ENCODE peak calls at places on chromosomes 6 and 20, in seven cellular contexts. M is neural progenitor cell, T is fibroblast of lung, Z is IMR-90, S is hepatocyte, Q is MM.1S, H is keratinocyte. X is an unnamed sample.

GRCh38 chr6:159117031-159117430 is 52.2 kb upstream of the FNDC1 start:
- DNase-seq in Z (peak; percentile 28), Q (no peak), T (peak; percentile 13), S (no peak), H (no peak), M (no peak), X (peak; percentile 21)

GRCh38 chr6:168303982-168304751 is 15.4 kb downstream of the DACT2 start:
- DNase-seq in Z (no peak), S (no peak), T (no peak), M (no peak), H (no peak), Q (no peak), X (no peak)

GRCh38 chr20:5180421-5180820 is 53.6 kb downstream of the CDS2 start:
- DNase-seq in M (no peak), Z (no peak), S (no peak), T (no peak), Q (no peak), H (no peak), X (no peak)

GRCh38 chr20:37907677-37908397 is 4.9 kb downstream of the VSTM2L start:
- DNase-seq in H (no peak), Z (peak; percentile 42), S (no peak), T (peak; percentile 92), Q (no peak), M (peak; percentile 85), X (peak; percentile 93)

GRCh38 chr6:91781946-91782345 is 1195.1 kb upstream of the MAP3K7 start:
- DNase-seq in Z (no peak), Q (no peak), M (no peak), T (no peak), S (no peak), H (no peak), X (no peak)

GRCh38 chr6:35089935-35090505 is 51.1 kb downstream of the TCP11 start:
- DNase-seq in S (peak; percentile 32), T (peak; percentile 94), Z (peak; percentile 83), M (no peak), H (no peak), Q (no peak), X (no peak)

GRCh38 chr20:51659491-51660050 is 108.6 kb downstream of the ATP9A start:
- DNase-seq in Z (no peak), M (no peak), S (no peak), H (no peak), T (no peak), Q (no peak), X (no peak)

GRCh38 chr6:109373762-109374161 is 8.5 kb downstream of the CD164 start:
- DNase-seq in M (no peak), Q (no peak), T (no peak), S (no peak), H (no peak), Z (no peak), X (no peak)

GRCh38 chr6:106973841-106974336 is 640 bp downstream of the CD24 start:
- DNase-seq in S (peak; percentile 50), H (no peak), Z (no peak), Q (no peak), T (peak; percentile 19), M (peak; percentile 80), X (peak; percentile 30)

GRCh38 chr6:33812669-33813068 is 8.9 kb upstream of the MLN start:
- DNase-seq in M (peak; percentile 94), Z (peak; percentile 55), H (no peak), S (peak; percentile 85), Q (peak; percentile 43), T (peak; percentile 43), X (peak; percentile 68)

GRCh38 chr6:52227495-52227894 is 16.8 kb downstream of the IL17F start:
- DNase-seq in Q (peak; percentile 86), Z (peak; percentile 1), H (no peak), M (no peak), S (no peak), T (no peak), X (no peak)

GRCh38 chr20:17762873-17763557 is 63.2 kb downstream of the BANF2 start:
- DNase-seq in M (no peak), T (no peak), S (no peak), Z (no peak), H (no peak), Q (no peak), X (peak; percentile 45)

GRCh38 chr20:5557123-5557522 is 193.1 kb upstream of the SHLD1 start:
- DNase-seq in S (peak; percentile 57), M (peak; percentile 61), Z (peak; percentile 47), Q (peak; percentile 51), T (peak; percentile 17), H (peak; percentile 2), X (peak; percentile 66)

GRCh38 chr20:22700387-22700786 is 116.0 kb upstream of the FOXA2 start:
- DNase-seq in S (no peak), M (no peak), H (no peak), Q (no peak), Z (no peak), T (no peak), X (peak; percentile 14)

GRCh38 chr6:56380476-56380875 is 133.1 kb upstream of the COL21A1 start:
- DNase-seq in T (no peak), H (no peak), S (no peak), Q (no peak), M (no peak), Z (no peak), X (no peak)

GRCh38 chr6:150001295-150001990 is 23.9 kb downstream of the RAET1L start:
- DNase-seq in M (no peak), Q (no peak), S (no peak), T (no peak), H (no peak), Z (no peak), X (no peak)

GRCh38 chr6:53725791-53726575 is 60.4 kb upstream of the KLHL31 start:
- DNase-seq in H (no peak), Q (peak; percentile 77), S (peak; percentile 87), M (peak; percentile 87), T (peak; percentile 53), Z (peak; percentile 69), X (peak; percentile 83)

GRCh38 chr6:77763124-77763523 is 110.3 kb downstream of the MEI4 start:
- DNase-seq in M (no peak), Z (no peak), H (no peak), Q (no peak), T (no peak), S (no peak), X (no peak)

GRCh38 chr6:119129968-119130484 is 51.6 kb upstream of the FAM184A start:
- DNase-seq in H (no peak), Z (peak; percentile 76), S (no peak), M (no peak), T (peak; percentile 77), Q (no peak), X (peak; percentile 86)

GRCh38 chr20:33719277-33719988 is 677 bp downstream of the PXMP4 start:
- DNase-seq in H (no peak), Z (no peak), Q (no peak), M (no peak), S (no peak), T (no peak), X (no peak)

GRCh38 chr6:100553243-100553642 is 88.5 kb upstream of the SIM1 start:
- DNase-seq in Q (no peak), Z (no peak), M (no peak), H (no peak), S (no peak), T (no peak), X (no peak)

GRCh38 chr6:135867332-135867731 is 15.8 kb downstream of the PDE7B start:
- DNase-seq in M (no peak), Z (no peak), T (no peak), H (no peak), Q (no peak), S (no peak), X (no peak)

GRCh38 chr6:83168556-83168955 is 24.5 kb downstream of the PGM3 start:
- DNase-seq in Q (no peak), H (no peak), S (no peak), T (no peak), Z (no peak), M (no peak), X (peak; percentile 33)
- H3K36me3 ChIP-seq in Q (peaks cover 31% of the 10 kb centered on the region), H (peaks cover 37% of the 10 kb centered on the region), S (peaks cover 14% of the 10 kb centered on the region), T (peaks cover 21% of the 10 kb centered on the region), Z (peaks cover 52% of the 10 kb centered on the region), M (peaks cover 27% of the 10 kb centered on the region), X (peaks cover 45% of the 10 kb centered on the region)

GRCh38 chr6:5173862-5174643 is 86.7 kb downstream of the LYRM4 start:
- DNase-seq in M (no peak), S (no peak), Z (peak; percentile 19), T (peak; percentile 23), H (no peak), Q (peak; percentile 95), X (no peak)
- H3K4me3 ChIP-seq in M (no peak overlapping the region), S (no peak overlapping the region), Z (no peak overlapping the region), T (no peak overlapping the region), H (no peak overlapping the region), Q (peak overlapping the region; percentile 51), X (no peak overlapping the region)

GRCh38 chr20:47544240-47544639 is 42.6 kb downstream of the NCOA3 start:
- DNase-seq in M (no peak), S (no peak), T (peak; percentile 89), Z (peak; percentile 64), H (no peak), Q (no peak), X (peak; percentile 56)

GRCh38 chr20:47543006-47543431 is 41.3 kb downstream of the NCOA3 start:
- DNase-seq in S (no peak), T (peak; percentile 65), Z (peak; percentile 43), M (peak; percentile 38), Q (no peak), H (no peak), X (no peak)

GRCh38 chr20:47540443-47541354 is 39.0 kb downstream of the NCOA3 start:
- DNase-seq in M (no peak), Q (no peak), H (no peak), Z (peak; percentile 24), S (peak; percentile 41), T (peak; percentile 27), X (peak; percentile 59)

GRCh38 chr20:47544852-47545251 is 43.2 kb downstream of the NCOA3 start:
- DNase-seq in Q (no peak), T (peak; percentile 58), H (no peak), Z (peak; percentile 35), S (no peak), M (no peak), X (no peak)

GRCh38 chr20:47541355-47541922 is 39.8 kb downstream of the NCOA3 start:
- DNase-seq in Z (no peak), T (no peak), Q (no peak), M (no peak), H (no peak), S (no peak), X (no peak)
- H4K20me1 ChIP-seq in Z (peaks cover 18% of the 10 kb centered on the region), T (no peaks in the 10 kb centered on the region), Q (peaks cover 15% of the 10 kb centered on the region), M (peaks cover 59% of the 10 kb centered on the region), H (peaks cover 2% of the 10 kb centered on the region), S (peaks cover 4% of the 10 kb centered on the region), X (peaks cover 3% of the 10 kb centered on the region)

DNA sequence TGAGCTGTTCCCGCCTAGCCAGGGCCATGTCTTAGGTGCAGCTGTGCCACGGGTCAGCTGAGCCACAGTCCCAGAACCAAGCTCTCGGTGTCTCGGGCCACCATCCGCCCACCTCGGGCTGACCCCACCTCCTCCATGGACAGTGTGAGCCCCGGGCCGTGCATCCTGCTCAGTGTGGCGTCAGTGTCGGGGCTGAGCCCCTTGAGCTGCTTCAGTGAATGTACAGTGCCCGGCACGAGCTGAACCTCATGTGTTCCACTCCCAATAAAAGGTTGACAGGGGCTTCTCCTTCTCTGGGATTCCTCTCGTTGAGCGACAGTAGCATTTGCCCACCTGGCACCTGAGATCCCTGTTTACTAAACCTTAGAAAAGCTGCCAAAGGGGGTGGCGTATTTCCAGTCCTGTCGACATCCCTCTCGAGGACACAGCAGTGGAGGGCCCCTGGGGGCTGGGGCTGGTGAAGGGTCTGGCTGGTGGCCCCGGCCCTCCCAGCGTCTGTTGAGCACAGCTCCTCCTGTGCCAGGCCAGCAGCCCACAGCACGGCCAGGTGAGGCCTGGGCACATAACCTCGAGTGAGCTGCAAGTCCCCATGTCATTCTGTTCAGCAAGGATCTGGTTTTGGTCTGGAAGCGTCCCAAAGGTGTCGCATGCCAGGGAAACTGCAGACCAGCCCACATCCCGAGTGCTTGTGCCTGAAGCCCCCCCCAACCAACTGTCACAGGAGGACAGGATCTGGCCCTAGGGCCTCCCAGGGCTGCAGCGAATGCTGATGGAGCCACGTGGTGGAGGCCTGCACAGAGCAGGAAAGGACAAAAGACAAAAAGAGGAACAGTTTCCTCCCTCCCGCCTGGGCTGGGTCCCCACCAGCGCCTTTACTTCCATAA is 21.2 kb upstream of the PYGB start:
- DNase-seq in Q (no peak), H (no peak), M (no peak), T (no peak), Z (no peak), S (no peak), X (peak; percentile 23)
- H3K36me3 ChIP-seq in Q (no peaks in the 10 kb centered on the region), H (peaks cover 13% of the 10 kb centered on the region), M (no peaks in the 10 kb centered on the region), T (peaks cover 8% of the 10 kb centered on the region), Z (peaks cover 7% of the 10 kb centered on the region), S (no peaks in the 10 kb centered on the region), X (peaks cover 15% of the 10 kb centered on the region)